ENCODE peak calls at places on chromosome 3, in four cellular contexts. One of them, this sample, is unnamed.
A peak's percentile ranks its signal among the peaks of the same experiment; 100 is the strongest.

GRCh38 chr3:41224120-41224806 is 25.0 kb downstream of the CTNNB1 start:
- DNase-seq in EH: peak; percentile 82
- DNase-seq in activated gamma-delta T cell treated with Interleukin-2 at 50 U/mL for 16 hours: no peak
- DNase-seq in T1000: no peak
- DNase-seq in this sample: no peak

GRCh38 chr3:8741581-8742355 is 8.2 kb downstream of the CAV3 start:
- DNase-seq in EH: peak; percentile 93
- DNase-seq in activated gamma-delta T cell treated with Interleukin-2 at 50 U/mL for 16 hours: no peak
- DNase-seq in T1000: peak; percentile 65
- DNase-seq in this sample: no peak

GRCh38 chr3:37458162-37458895 is 283.9 kb upstream of the LRRFIP2 start:
- DNase-seq in EH: no peak
- DNase-seq in T1000: no peak
- DNase-seq in activated gamma-delta T cell treated with Interleukin-2 at 50 U/mL for 16 hours: no peak
- DNase-seq in this sample: no peak

GRCh38 chr3:15665510-15666150 is 64.1 kb downstream of the BTD start:
- DNase-seq in T1000: no peak
- DNase-seq in activated gamma-delta T cell treated with Interleukin-2 at 50 U/mL for 16 hours: no peak
- DNase-seq in EH: peak; percentile 14
- DNase-seq in this sample: no peak

GRCh38 chr3:186452517-186452916 is 90.5 kb upstream of the DGKG start:
- DNase-seq in T1000: peak; percentile 57
- DNase-seq in EH: peak; percentile 90
- DNase-seq in activated gamma-delta T cell treated with Interleukin-2 at 50 U/mL for 16 hours: no peak
- DNase-seq in this sample: no peak

GRCh38 chr3:57977755-57978715 is 30.2 kb upstream of the FLNB start:
- DNase-seq in activated gamma-delta T cell treated with Interleukin-2 at 50 U/mL for 16 hours: no peak
- DNase-seq in T1000: no peak
- DNase-seq in EH: peak; percentile 58
- DNase-seq in this sample: no peak

GRCh38 chr3:9826815-9827574 is 16.8 kb downstream of the RPUSD3 start:
- DNase-seq in EH: peak; percentile 46
- DNase-seq in T1000: no peak
- DNase-seq in activated gamma-delta T cell treated with Interleukin-2 at 50 U/mL for 16 hours: no peak
- DNase-seq in this sample: no peak

GRCh38 chr3:14510838-14511622 is 29.1 kb downstream of the GRIP2 start:
- DNase-seq in T1000: no peak
- DNase-seq in EH: no peak
- DNase-seq in activated gamma-delta T cell treated with Interleukin-2 at 50 U/mL for 16 hours: no peak
- DNase-seq in this sample: no peak

GRCh38 chr3:112781611-112782010 is 65.1 kb downstream of the CD200R1L start:
- DNase-seq in activated gamma-delta T cell treated with Interleukin-2 at 50 U/mL for 16 hours: no peak
- DNase-seq in T1000: no peak
- DNase-seq in EH: peak; percentile 66
- DNase-seq in this sample: no peak

GRCh38 chr3:117651271-117651670 is 941.7 kb downstream of the TUSC7 start:
- DNase-seq in activated gamma-delta T cell treated with Interleukin-2 at 50 U/mL for 16 hours: no peak
- DNase-seq in T1000: no peak
- DNase-seq in EH: no peak
- DNase-seq in this sample: no peak

GRCh38 chr3:13415236-13416001 is 4.7 kb downstream of the NUP210 start:
- DNase-seq in activated gamma-delta T cell treated with Interleukin-2 at 50 U/mL for 16 hours: no peak
- DNase-seq in EH: no peak
- DNase-seq in T1000: no peak
- DNase-seq in this sample: no peak

GRCh38 chr3:105972069-105972468 is 103.3 kb upstream of the CBLB start:
- DNase-seq in T1000: no peak
- DNase-seq in activated gamma-delta T cell treated with Interleukin-2 at 50 U/mL for 16 hours: no peak
- DNase-seq in EH: no peak
- DNase-seq in this sample: no peak

GRCh38 chr3:127690823-127691452 is 18.2 kb downstream of the ABTB1 start:
- DNase-seq in T1000: peak; percentile 8
- DNase-seq in EH: peak; percentile 79
- DNase-seq in activated gamma-delta T cell treated with Interleukin-2 at 50 U/mL for 16 hours: no peak
- DNase-seq in this sample: no peak

GRCh38 chr3:172237121-172237742 is 197.9 kb downstream of the FNDC3B start:
- DNase-seq in EH: no peak
- DNase-seq in activated gamma-delta T cell treated with Interleukin-2 at 50 U/mL for 16 hours: no peak
- DNase-seq in T1000: no peak
- DNase-seq in this sample: no peak

GRCh38 chr3:31946484-31947081 is 34.5 kb downstream of the OSBPL10 start:
- DNase-seq in EH: no peak
- DNase-seq in activated gamma-delta T cell treated with Interleukin-2 at 50 U/mL for 16 hours: no peak
- DNase-seq in T1000: no peak
- DNase-seq in this sample: no peak

GRCh38 chr3:81242871-81243270 is 518.6 kb downstream of the GBE1 start:
- DNase-seq in T1000: no peak
- DNase-seq in EH: peak; percentile 16
- DNase-seq in activated gamma-delta T cell treated with Interleukin-2 at 50 U/mL for 16 hours: no peak
- DNase-seq in this sample: no peak

GRCh38 chr3:182349051-182349450 is 444.3 kb upstream of the ATP11B start:
- DNase-seq in EH: no peak
- DNase-seq in activated gamma-delta T cell treated with Interleukin-2 at 50 U/mL for 16 hours: no peak
- DNase-seq in T1000: no peak
- DNase-seq in this sample: no peak

GRCh38 chr3:79063629-79064028 is 704.2 kb downstream of the ROBO1 start:
- DNase-seq in T1000: no peak
- DNase-seq in activated gamma-delta T cell treated with Interleukin-2 at 50 U/mL for 16 hours: no peak
- DNase-seq in EH: peak; percentile 47
- DNase-seq in this sample: no peak

GRCh38 chr3:147356909-147357733 is 49.2 kb downstream of the ZIC4 start:
- DNase-seq in EH: no peak
- DNase-seq in T1000: no peak
- DNase-seq in activated gamma-delta T cell treated with Interleukin-2 at 50 U/mL for 16 hours: no peak
- DNase-seq in this sample: no peak

GRCh38 chr3:177601120-177601519 is 403.8 kb upstream of the TBL1XR1 start:
- DNase-seq in activated gamma-delta T cell treated with Interleukin-2 at 50 U/mL for 16 hours: no peak
- DNase-seq in EH: no peak
- DNase-seq in T1000: no peak
- DNase-seq in this sample: no peak

GRCh38 chr3:54507876-54508460 is 385.6 kb downstream of the CACNA2D3 start:
- DNase-seq in EH: no peak
- DNase-seq in activated gamma-delta T cell treated with Interleukin-2 at 50 U/mL for 16 hours: no peak
- DNase-seq in T1000: no peak
- DNase-seq in this sample: no peak

GRCh38 chr3:8540456-8540855 is 38.8 kb downstream of the LMCD1 start:
- DNase-seq in EH: no peak
- DNase-seq in activated gamma-delta T cell treated with Interleukin-2 at 50 U/mL for 16 hours: no peak
- DNase-seq in T1000: no peak
- DNase-seq in this sample: no peak

GRCh38 chr3:64031540-64032533 is 8.5 kb upstream of the PSMD6 start:
- DNase-seq in EH: peak; percentile 63
- DNase-seq in T1000: no peak
- DNase-seq in activated gamma-delta T cell treated with Interleukin-2 at 50 U/mL for 16 hours: no peak
- DNase-seq in this sample: no peak

GRCh38 chr3:49805367-49805782 is 2.3 kb downstream of the INKA1 start:
- DNase-seq in EH: peak; percentile 69
- DNase-seq in activated gamma-delta T cell treated with Interleukin-2 at 50 U/mL for 16 hours: no peak
- DNase-seq in T1000: no peak
- DNase-seq in this sample: no peak

GRCh38 chr3:107518050-107518449 is 4.7 kb upstream of the BBX start:
- DNase-seq in activated gamma-delta T cell treated with Interleukin-2 at 50 U/mL for 16 hours: no peak
- DNase-seq in T1000: no peak
- DNase-seq in EH: no peak
- DNase-seq in this sample: no peak

GRCh38 chr3:51819709-51820406 is 40.8 kb upstream of the IQCF6 start:
- DNase-seq in EH: no peak
- DNase-seq in T1000: no peak
- DNase-seq in activated gamma-delta T cell treated with Interleukin-2 at 50 U/mL for 16 hours: no peak
- DNase-seq in this sample: no peak

GRCh38 chr3:30659270-30660127 is 53.1 kb downstream of the TGFBR2 start:
- DNase-seq in T1000: peak; percentile 33
- DNase-seq in EH: peak; percentile 97
- DNase-seq in activated gamma-delta T cell treated with Interleukin-2 at 50 U/mL for 16 hours: no peak
- DNase-seq in this sample: no peak

GRCh38 chr3:144947895-144948294 is 976.3 kb downstream of the DIPK2A start:
- DNase-seq in activated gamma-delta T cell treated with Interleukin-2 at 50 U/mL for 16 hours: no peak
- DNase-seq in T1000: no peak
- DNase-seq in EH: no peak
- DNase-seq in this sample: no peak

GRCh38 chr3:23389089-23389488 is 186.0 kb downstream of the UBE2E2 start:
- DNase-seq in EH: no peak
- DNase-seq in activated gamma-delta T cell treated with Interleukin-2 at 50 U/mL for 16 hours: no peak
- DNase-seq in T1000: no peak
- DNase-seq in this sample: no peak

GRCh38 chr3:136882575-136882974 is 20.6 kb downstream of the NCK1 start:
- DNase-seq in T1000: no peak
- DNase-seq in EH: no peak
- DNase-seq in activated gamma-delta T cell treated with Interleukin-2 at 50 U/mL for 16 hours: no peak
- DNase-seq in this sample: no peak

GRCh38 chr3:23567917-23568316 is 237.8 kb upstream of the UBE2E1 start:
- DNase-seq in activated gamma-delta T cell treated with Interleukin-2 at 50 U/mL for 16 hours: no peak
- DNase-seq in EH: peak; percentile 97
- DNase-seq in T1000: no peak
- DNase-seq in this sample: peak; percentile 4